ENCODE peak calls at places on chromosomes 3 and 15, in seven cellular contexts. D is pancreas, P is GM23338, B is RWPE2, J is spleen, S is psoas muscle, X is GM23248. N is an unnamed sample. For H3K36me3 and H3K4me1, the result is how much of the 10 kb centered on the place peaks cover.

GRCh38 chr3:31275583-31275982 is 257.1 kb upstream of the STT3B start:
- DNase-seq in D (no peak), P (no peak), B (no peak), J (no peak), S (no peak), X (no peak), N (no peak)

GRCh38 chr15:34318277-34319079 is 19.1 kb downstream of the SLC12A6 start:
- DNase-seq in D (peak), P (peak), B (no peak), J (no peak), S (peak), X (peak), N (peak)

GRCh38 chr3:166013073-166013679 is 176.0 kb upstream of the BCHE start:
- DNase-seq in D (no peak), P (peak), B (no peak), J (no peak), S (no peak), X (peak), N (no peak)

GRCh38 chr3:179452166-179452544 is 885 bp upstream of the GNB4 start:
- DNase-seq in D (no peak), P (peak), B (no peak), J (no peak), S (no peak), X (peak), N (peak)

GRCh38 chr3:8301977-8302589 is 199.5 kb upstream of the LMCD1 start:
- DNase-seq in D (no peak), P (peak), B (no peak), J (no peak), S (no peak), X (peak), N (peak)

GRCh38 chr15:68765602-68766368 is 54.9 kb downstream of the ANP32A start:
- DNase-seq in D (no peak), P (no peak), B (no peak), J (no peak), S (no peak), X (no peak), N (no peak)

GRCh38 chr3:7146529-7146928 is 285.6 kb downstream of the GRM7 start:
- DNase-seq in D (no peak), P (no peak), B (no peak), J (no peak), S (no peak), X (no peak), N (no peak)

GRCh38 chr3:125143982-125144652 is 68.4 kb downstream of the SLC12A8 start:
- DNase-seq in D (no peak), P (peak), B (no peak), J (no peak), S (no peak), X (peak), N (no peak)

GRCh38 chr15:34855397-34855796 is 60.0 kb upstream of the ACTC1 start:
- DNase-seq in D (no peak), P (no peak), B (no peak), J (no peak), S (no peak), X (peak), N (no peak)

GRCh38 chr3:136266468-136266867 is 16.3 kb downstream of the PCCB start:
- DNase-seq in D (no peak), P (no peak), B (no peak), J (no peak), S (no peak), X (peak), N (no peak)

GRCh38 chr3:138367912-138368311 is 19.5 kb downstream of the MRAS start:
- DNase-seq in D (no peak), P (no peak), B (no peak), J (peak), S (peak), X (peak), N (peak)

GRCh38 chr3:49930922-49931321 is 1.3 kb upstream of the MON1A start:
- DNase-seq in D (no peak), P (peak), B (no peak), J (no peak), S (no peak), X (no peak), N (no peak)

GRCh38 chr3:5553203-5553602 is 365.7 kb downstream of the EDEM1 start:
- DNase-seq in D (no peak), P (no peak), B (no peak), J (no peak), S (no peak), X (no peak), N (no peak)

GRCh38 chr3:144273611-144274010 is 302.0 kb downstream of the DIPK2A start:
- DNase-seq in D (no peak), P (no peak), B (no peak), J (no peak), S (no peak), X (peak), N (no peak)

DNA sequence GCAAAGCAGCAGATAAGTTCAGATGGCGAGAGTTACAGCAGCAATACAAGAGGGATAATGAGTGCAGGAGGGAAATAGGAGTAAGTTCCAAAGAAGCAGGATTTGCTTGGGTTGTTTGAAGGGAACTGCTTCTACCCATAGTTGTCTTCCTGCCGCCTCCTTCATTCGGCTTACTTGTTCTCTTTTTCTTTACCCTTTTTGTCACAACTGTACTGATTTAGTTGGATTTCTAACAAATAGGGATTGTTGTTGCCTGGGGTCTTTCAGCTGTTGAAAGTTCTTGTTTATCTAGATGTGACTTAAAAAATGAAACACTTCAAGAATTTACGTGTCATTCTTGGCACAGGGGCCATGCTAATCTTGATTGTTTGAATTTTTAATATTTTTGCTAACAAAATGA is 25.9 kb downstream of the MORF4L1 start:
- DNase-seq in D (no peak), P (no peak), B (no peak), J (no peak), S (no peak), X (no peak), N (no peak)
- H3K36me3 ChIP-seq in D (under half), P (half or more), B (half or more), J (half or more), S (under half), X (half or more), N (half or more)

GRCh38 chr3:58179235-58180098 is 31.3 kb downstream of the DNASE1L3 start:
- DNase-seq in D (no peak), P (no peak), B (no peak), J (peak), S (no peak), X (no peak), N (no peak)
- H3K4me1 ChIP-seq in D (under half), P (under half), B (under half), J (under half), S (under half), X (under half), N (under half)

DNA sequence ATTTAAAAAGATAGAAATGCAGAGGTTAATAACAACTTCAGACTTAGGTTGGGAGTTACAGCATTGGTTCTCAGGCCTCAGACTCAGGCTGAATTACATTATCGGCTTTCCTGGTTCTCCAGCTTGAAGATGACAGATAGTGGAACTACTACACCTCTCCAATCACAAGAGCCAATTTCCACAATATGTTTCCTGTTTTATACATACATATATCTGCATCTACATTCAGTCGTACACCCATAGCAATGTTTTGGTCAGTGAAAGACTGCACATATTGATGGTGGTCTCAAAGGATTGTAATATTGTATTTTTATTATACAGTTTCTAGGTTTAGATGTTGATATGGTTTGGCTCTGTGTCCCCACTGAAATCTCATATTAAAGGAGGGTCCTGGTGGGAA is 35.4 kb downstream of the AADACL2 start:
- DNase-seq in D (no peak), P (no peak), B (no peak), J (no peak), S (no peak), X (no peak), N (no peak)
- H3K27ac ChIP-seq in D (peak), P (no peak), B (peak), J (no peak), S (no peak), X (no peak), N (peak)

GRCh38 chr3:129254536-129255230 is 5.3 kb downstream of the COPG1 start:
- DNase-seq in D (no peak), P (no peak), B (no peak), J (peak), S (no peak), X (no peak), N (no peak)
- H3K36me3 ChIP-seq in D (half or more), P (under half), B (half or more), J (half or more), S (under half), X (half or more), N (half or more)